ENCODE peak calls at places on chromosome 15, in seven cellular contexts. R is WTC11, L is esophagus muscularis mucosa, E is chondrocyte, Q is PC-3, C is choroid plexus epithelial cell, J is coronary artery. K is an unnamed sample.

GRCh38 chr15:66999601-67000000 is 65.8 kb upstream of the SMAD3 start:
- DNase-seq in R (no peak), L (no peak), E (no peak), Q (no peak), C (no peak), J (no peak), K (no peak)

GRCh38 chr15:59284768-59285368 is 78.2 kb downstream of the LDHAL6B start:
- DNase-seq in R (no peak), L (no peak), E (no peak), Q (peak), C (no peak), J (no peak), K (no peak)

GRCh38 chr15:72491768-72492167 is 17.6 kb downstream of the ARIH1 start:
- DNase-seq in R (no peak), L (no peak), E (no peak), Q (peak), C (peak), J (no peak), K (no peak)

GRCh38 chr15:34650177-34650576 is 66.7 kb upstream of the GOLGA8B start:
- DNase-seq in R (no peak), L (no peak), E (no peak), Q (no peak), C (peak), J (no peak), K (no peak)

GRCh38 chr15:80480171-80480811 is 76.1 kb downstream of the ARNT2 start:
- DNase-seq in R (no peak), L (no peak), E (no peak), Q (no peak), C (peak), J (no peak), K (no peak)

GRCh38 chr15:90592144-90592887 is 62.6 kb downstream of the CRTC3 start:
- DNase-seq in R (no peak), L (no peak), E (no peak), Q (peak), C (peak), J (no peak), K (no peak)

GRCh38 chr15:71649894-71650293 is 160.5 kb upstream of the NR2E3 start:
- DNase-seq in R (no peak), L (peak), E (no peak), Q (peak), C (no peak), J (no peak), K (no peak)

GRCh38 chr15:40329804-40330203 is 6.3 kb downstream of the INAFM2 start:
- DNase-seq in R (no peak), L (no peak), E (no peak), Q (no peak), C (peak), J (no peak), K (no peak)

GRCh38 chr15:60096157-60096556 is 92.0 kb downstream of the FOXB1 start:
- DNase-seq in R (no peak), L (no peak), E (no peak), Q (peak), C (peak), J (no peak), K (no peak)

DNA sequence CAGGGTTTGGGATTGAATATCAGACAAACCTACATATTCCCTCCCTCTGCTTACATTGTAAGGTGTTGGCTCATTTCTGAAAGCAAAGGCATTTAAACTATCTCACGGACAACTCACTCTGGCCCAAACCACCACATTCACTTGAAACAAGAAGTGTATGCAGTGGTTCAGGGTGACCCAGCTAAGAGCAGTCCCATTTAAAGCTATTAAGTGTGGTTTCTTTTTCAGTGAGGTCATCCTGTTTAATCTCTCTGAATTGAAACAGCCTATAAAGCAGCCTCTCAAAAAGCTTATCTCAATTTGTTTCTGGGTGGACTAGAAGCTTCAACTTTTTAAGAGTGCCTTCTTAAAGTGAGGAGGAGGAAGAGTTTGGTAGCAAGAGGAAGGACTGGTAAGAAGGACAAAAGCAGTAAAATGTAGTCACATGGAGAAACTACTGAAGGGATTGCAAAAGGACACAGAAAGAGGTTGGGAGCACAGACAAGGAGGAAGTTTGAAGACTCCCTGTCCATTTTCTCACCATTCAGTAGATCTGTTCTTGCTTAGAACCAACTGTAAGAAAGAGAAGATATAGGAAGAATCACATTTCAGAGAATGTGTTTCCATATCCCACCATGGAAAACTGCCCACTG is 151.6 kb downstream of the TMCO5A start:
- DNase-seq in R (no peak), L (no peak), E (no peak), Q (no peak), C (peak), J (no peak), K (no peak)
- TF ChIP-seq CTCF in R (no peak), L (no peak), E (no peak), Q (no peak), C (no peak), J (no peak), K (no peak)

GRCh38 chr15:100918690-100919480 is at the start of gene LRRK1:
- DNase-seq in R (peak), L (no peak), E (no peak), Q (peak), C (peak), J (peak), K (no peak)

GRCh38 chr15:100922192-100923040 is 3.3 kb downstream of the LRRK1 start:
- DNase-seq in R (no peak), L (no peak), E (no peak), Q (no peak), C (no peak), J (no peak), K (no peak)

GRCh38 chr15:100920516-100921135 is 1.5 kb downstream of the LRRK1 start:
- DNase-seq in R (no peak), L (no peak), E (no peak), Q (no peak), C (no peak), J (peak), K (no peak)

GRCh38 chr15:100918034-100918689 is 995 bp upstream of the LRRK1 start:
- DNase-seq in R (peak), L (no peak), E (no peak), Q (peak), C (peak), J (peak), K (peak)

GRCh38 chr15:100919481-100920405 is 586 bp downstream of the LRRK1 start:
- DNase-seq in R (no peak), L (no peak), E (no peak), Q (peak), C (peak), J (peak), K (no peak)
- TF ChIP-seq CTCF in R (no peak), L (no peak), E (no peak), Q (no peak), C (no peak), J (no peak), K (no peak)

GRCh38 chr15:63502843-63503738 is 1.3 kb upstream of the USP3 start:
- DNase-seq in R (peak), L (peak), E (no peak), Q (peak), C (peak), J (peak), K (no peak)

GRCh38 chr15:63503739-63504246 is 600 bp upstream of the USP3 start:
- DNase-seq in R (peak), L (no peak), E (no peak), Q (peak), C (peak), J (peak), K (no peak)

GRCh38 chr15:63504979-63505841 is 817 bp downstream of the USP3 start:
- DNase-seq in R (peak), L (no peak), E (no peak), Q (peak), C (peak), J (no peak), K (no peak)

GRCh38 chr15:63505842-63506222 is 1.4 kb downstream of the USP3 start:
- DNase-seq in R (no peak), L (no peak), E (no peak), Q (no peak), C (no peak), J (no peak), K (no peak)

GRCh38 chr15:63504247-63504978 is at the start of gene USP3:
- DNase-seq in R (peak), L (peak), E (peak), Q (peak), C (peak), J (peak), K (peak)
- TF ChIP-seq CTCF in R (no peak), L (no peak), E (peak), Q (no peak), C (no peak), J (peak), K (peak)

GRCh38 chr15:57762302-57762701 is 55.8 kb downstream of the POLR2M start:
- DNase-seq in R (peak), L (no peak), E (no peak), Q (no peak), C (no peak), J (no peak), K (no peak)
- TF ChIP-seq CTCF in R (peak), L (no peak), E (no peak), Q (peak), C (no peak), J (no peak), K (no peak)

DNA sequence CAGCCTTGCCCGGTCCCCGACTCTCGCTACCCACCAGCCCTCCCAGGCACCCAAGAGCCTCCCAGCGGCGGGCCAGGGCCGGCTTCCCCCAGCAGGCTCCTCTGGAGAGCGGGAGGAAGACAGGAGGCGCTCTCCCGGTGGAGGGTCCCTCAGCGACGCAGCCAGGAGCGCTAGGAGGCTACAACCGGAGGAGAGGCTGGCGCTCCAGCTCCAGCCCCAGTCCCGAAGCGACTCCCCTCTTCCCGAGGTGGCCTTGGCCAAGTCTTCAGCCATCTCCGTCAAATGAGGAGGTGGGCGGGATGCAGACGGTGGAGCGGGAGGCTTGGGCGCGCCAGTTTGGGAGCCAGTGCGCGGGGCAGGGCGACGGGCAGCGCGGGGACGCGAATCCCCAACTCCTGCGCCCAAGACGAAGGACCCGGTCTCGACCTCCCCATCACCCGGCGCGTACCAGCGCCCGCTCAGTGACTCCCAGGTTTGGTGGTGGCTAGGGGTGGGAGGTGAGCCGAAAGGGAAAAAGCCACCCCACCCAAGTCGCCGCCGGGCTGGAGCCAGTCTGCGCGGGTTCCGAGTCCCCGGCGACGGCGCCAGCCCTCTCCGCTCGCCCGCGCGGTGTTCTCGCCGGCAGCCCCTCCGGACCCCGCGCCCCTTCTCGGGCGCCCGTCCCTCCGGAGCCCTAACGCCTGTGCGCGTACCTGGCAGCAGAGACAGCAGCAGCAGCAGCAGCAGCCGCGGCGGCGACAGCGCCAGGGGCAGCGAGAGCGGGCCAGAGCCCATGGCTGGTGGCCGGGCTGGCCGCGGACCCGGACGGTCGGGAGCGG is 566 bp downstream of the CHRNA3 start:
- DNase-seq in R (peak), L (no peak), E (no peak), Q (no peak), C (peak), J (no peak), K (peak)
- TF ChIP-seq CTCF in R (no peak), L (no peak), E (peak), Q (no peak), C (peak), J (no peak), K (peak)

GRCh38 chr15:54082836-54083492 is 104.7 kb downstream of the UNC13C start:
- DNase-seq in R (peak), L (no peak), E (no peak), Q (peak), C (peak), J (no peak), K (no peak)
- TF ChIP-seq CTCF in R (peak), L (peak), E (peak), Q (peak), C (peak), J (peak), K (peak)

K was measured in osteocyte.